ENCODE peak calls at places on chromosome 13, in four cellular contexts. Q is AG09309, X is dorsolateral prefrontal cortex, I is cardiac fibroblast. B is an unnamed sample.

GRCh38 chr13:113820813-113821651 is 42.8 kb downstream of the GAS6 start:
- DNase-seq in I (peak; percentile 93), X (peak; percentile 85), Q (peak; percentile 95), B (peak; percentile 82)

GRCh38 chr13:105471683-105472082 is 1063.8 kb downstream of the EFNB2 start:
- DNase-seq in Q (peak; percentile 18), I (peak; percentile 55), X (no peak), B (no peak)

GRCh38 chr13:78241278-78241919 is 322.8 kb upstream of the EDNRB start:
- DNase-seq in I (peak; percentile 44), X (no peak), Q (no peak), B (peak; percentile 27)

GRCh38 chr13:76845367-76845766 is 40.8 kb downstream of the KCTD12 start:
- DNase-seq in X (no peak), Q (no peak), I (no peak), B (no peak)

GRCh38 chr13:90552702-90553101 is 794.8 kb upstream of the MIR17HG start:
- DNase-seq in I (no peak), X (no peak), Q (no peak), B (peak; percentile 26)

GRCh38 chr13:49649244-49649962 is 21.1 kb downstream of the ARL11 start:
- DNase-seq in X (no peak), Q (peak; percentile 7), I (peak; percentile 67), B (peak; percentile 57)

GRCh38 chr13:101144808-101145419 is 271.4 kb downstream of the NALCN start:
- DNase-seq in Q (no peak), I (peak; percentile 73), X (no peak), B (peak; percentile 58)

GRCh38 chr13:27450921-27451461 is 627 bp upstream of the MTIF3 start:
- DNase-seq in I (peak; percentile 55), Q (no peak), X (no peak), B (peak; percentile 84)

GRCh38 chr13:100088282-100088647 is 628 bp upstream of the PCCA start:
- DNase-seq in I (no peak), Q (no peak), X (no peak), B (no peak)

GRCh38 chr13:75628811-75629210 is 7.3 kb upstream of the LMO7 start:
- DNase-seq in X (no peak), I (no peak), Q (no peak), B (no peak)

GRCh38 chr13:36918246-36919060 is 1.6 kb downstream of the SMAD9 start:
- DNase-seq in X (no peak), Q (no peak), I (peak; percentile 29), B (no peak)

GRCh38 chr13:23928985-23929384 is 31.7 kb upstream of the C1QTNF9B start:
- DNase-seq in I (peak; percentile 46), X (no peak), Q (peak; percentile 13), B (peak; percentile 92)

GRCh38 chr13:39379667-39380655 is 223.0 kb downstream of the LHFPL6 start:
- DNase-seq in I (no peak), Q (no peak), X (no peak), B (peak; percentile 12)

GRCh38 chr13:95492044-95492801 is 60.3 kb upstream of the CLDN10 start:
- DNase-seq in I (no peak), Q (no peak), X (no peak), B (peak; percentile 73)

GRCh38 chr13:42807866-42808265 is 26.5 kb downstream of the FAM216B start:
- DNase-seq in I (peak; percentile 20), Q (no peak), X (no peak), B (peak; percentile 92)

GRCh38 chr13:99040536-99041141 is 62.8 kb upstream of the DOCK9 start:
- DNase-seq in Q (no peak), I (no peak), X (no peak), B (peak; percentile 18)

GRCh38 chr13:77988355-77988754 is 69.7 kb upstream of the EDNRB start:
- DNase-seq in Q (no peak), X (no peak), I (no peak), B (no peak)

GRCh38 chr13:79749985-79750551 is 269.1 kb downstream of the NDFIP2 start:
- DNase-seq in Q (peak; percentile 97), I (peak; percentile 99), X (no peak), B (peak; percentile 71)

GRCh38 chr13:74194856-74195255 is 60.7 kb upstream of the KLF12 start:
- DNase-seq in I (no peak), X (no peak), Q (no peak), B (no peak)

GRCh38 chr13:27961227-27962085 is 7.7 kb downstream of the CDX2 start:
- DNase-seq in Q (no peak), X (no peak), I (no peak), B (no peak)

GRCh38 chr13:46296920-46297319 is 85.2 kb downstream of the LRRC63 start:
- DNase-seq in I (peak; percentile 92), Q (peak; percentile 87), X (no peak), B (peak; percentile 19)

GRCh38 chr13:65825039-65825438 is 1405.1 kb downstream of the PCDH9 start:
- DNase-seq in I (no peak), X (no peak), Q (no peak), B (no peak)
- H3K4me3 ChIP-seq in I (no peak overlapping the region), X (no peak overlapping the region), Q (no peak overlapping the region), B (no peak overlapping the region)

GRCh38 chr13:34939771-34940170 is 2.3 kb upstream of the NBEA start:
- DNase-seq in X (no peak), I (no peak), Q (no peak), B (no peak)

GRCh38 chr13:34942732-34943674 is 933 bp downstream of the NBEA start:
- DNase-seq in I (no peak), X (no peak), Q (no peak), B (no peak)

GRCh38 chr13:34941835-34942731 is at the start of gene NBEA:
- DNase-seq in Q (peak; percentile 11), X (peak; percentile 61), I (peak; percentile 70), B (peak; percentile 13)

GRCh38 chr13:34943675-34944634 is 1.9 kb downstream of the NBEA start:
- DNase-seq in X (no peak), I (no peak), Q (no peak), B (no peak)

GRCh38 chr13:34941436-34941834 is 635 bp upstream of the NBEA start:
- DNase-seq in Q (no peak), I (no peak), X (no peak), B (no peak)
- H3K4me3 ChIP-seq in Q (peak overlapping the region; percentile 63), I (peak overlapping the region; percentile 67), X (peak overlapping the region; percentile 86), B (no peak overlapping the region)

DNA sequence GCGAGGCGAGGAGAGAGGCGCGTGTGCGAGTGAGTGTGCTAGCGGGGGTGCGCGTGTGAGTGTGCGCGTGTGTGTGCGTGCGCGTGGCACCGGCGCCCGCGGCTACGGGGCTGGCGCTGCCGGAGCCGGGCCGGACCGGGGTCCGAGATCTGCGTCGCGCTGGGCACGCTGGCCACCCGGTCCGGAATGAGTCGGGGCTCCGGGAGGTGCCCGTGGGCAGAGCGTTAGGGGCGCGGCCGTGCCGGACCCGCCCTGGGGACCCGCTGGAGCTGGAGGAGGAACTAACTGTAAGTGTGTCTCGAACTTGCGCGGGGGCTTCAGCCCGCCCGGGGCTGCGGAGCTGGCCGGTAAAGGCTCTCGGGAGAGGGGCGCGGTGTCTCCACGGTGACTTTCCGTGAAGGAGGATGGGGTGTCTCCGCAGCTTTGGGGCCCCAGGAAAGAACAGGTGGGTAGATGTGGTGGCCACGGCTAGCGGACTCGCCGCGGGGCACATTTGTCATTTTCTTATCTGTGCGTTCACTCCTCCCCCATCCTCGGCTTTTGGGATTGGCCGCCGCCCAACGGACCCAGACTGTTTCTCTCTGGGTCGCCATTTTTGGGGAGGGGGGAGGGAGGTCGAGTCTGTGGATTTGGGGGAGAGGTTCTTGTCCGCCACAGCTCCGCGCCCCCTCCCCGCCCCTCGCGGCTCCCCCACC is 10.1 kb upstream of the SOX1 start:
- DNase-seq in X (no peak), Q (no peak), I (no peak), B (no peak)
- H3K4me3 ChIP-seq in X (peak overlapping the region; percentile 47), Q (no peak overlapping the region), I (no peak overlapping the region), B (no peak overlapping the region)

DNA sequence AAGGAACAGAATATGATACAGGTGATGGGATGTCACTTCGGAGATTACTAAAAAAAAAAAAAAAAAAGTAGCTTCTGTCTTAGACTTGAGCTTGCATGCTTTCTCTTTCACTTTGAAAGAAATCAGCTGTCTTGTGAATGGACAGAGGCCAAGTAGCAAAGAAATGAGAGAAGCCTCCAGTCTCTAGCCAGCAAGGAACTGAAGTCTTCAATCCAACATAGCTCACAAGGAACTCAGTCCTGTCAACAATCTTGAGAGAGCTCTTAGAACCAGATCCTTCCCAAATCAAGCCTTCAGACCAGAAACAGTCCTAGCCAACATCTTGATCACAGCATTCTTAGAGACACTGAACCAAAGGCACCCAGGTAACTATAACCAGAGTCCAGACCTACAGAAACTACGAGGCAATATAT is 7.7 kb downstream of the N4BP2L2 start:
- DNase-seq in I (peak; percentile 84), Q (peak; percentile 29), X (no peak), B (no peak)
- H3K4me3 ChIP-seq in I (no peak overlapping the region), Q (no peak overlapping the region), X (no peak overlapping the region), B (no peak overlapping the region)

GRCh38 chr13:110555601-110556223 is 5.8 kb downstream of the RAB20 start:
- DNase-seq in I (no peak), X (no peak), Q (no peak), B (no peak)
- H3K4me3 ChIP-seq in I (no peak overlapping the region), X (no peak overlapping the region), Q (no peak overlapping the region), B (no peak overlapping the region)

GRCh38 chr13:21033224-21033855 is 28.0 kb downstream of the LATS2 start:
- DNase-seq in Q (no peak), X (no peak), I (peak; percentile 68), B (no peak)
- H3K4me3 ChIP-seq in Q (no peak overlapping the region), X (no peak overlapping the region), I (no peak overlapping the region), B (no peak overlapping the region)